ENCODE peak calls at places on chromosome 9, in nine cellular contexts. N, V, M, Q, O, U, I, R and L are unnamed samples.
A peak's percentile ranks its signal among the peaks of the same experiment; 100 is the strongest.

GRCh38 chr9:129405089-129405830 is 215.6 kb downstream of the C9orf50 start:
- DNase-seq in V (no peak), R (no peak), Q (no peak), U (no peak), N (no peak), I (no peak), M (no peak), O (peak; percentile 15), L (peak; percentile 35)

GRCh38 chr9:110048976-110049698 is 158.8 kb downstream of the C9orf152 start:
- DNase-seq in M (no peak), I (peak; percentile 11), O (peak; percentile 38), U (no peak), Q (no peak), R (no peak), V (no peak), N (no peak), L (no peak)

GRCh38 chr9:107683566-107683965 is 194.0 kb upstream of the KLF4 start:
- DNase-seq in O (no peak), R (no peak), U (no peak), M (no peak), I (no peak), V (no peak), Q (no peak), N (no peak), L (no peak)

GRCh38 chr9:70315389-70315788 is 56.6 kb downstream of the SMC5 start:
- DNase-seq in N (no peak), V (no peak), M (no peak), R (no peak), O (no peak), Q (no peak), U (no peak), I (no peak), L (no peak)

GRCh38 chr9:78613006-78613405 is 316.1 kb downstream of the PSAT1 start:
- DNase-seq in R (no peak), U (no peak), V (no peak), N (no peak), M (no peak), O (no peak), Q (no peak), I (no peak), L (no peak)

GRCh38 chr9:93579711-93580516 is 3.5 kb downstream of the PHF2 start:
- DNase-seq in I (no peak), V (no peak), Q (no peak), R (no peak), O (peak; percentile 27), N (no peak), M (no peak), U (no peak), L (peak; percentile 14)

GRCh38 chr9:112496074-112496722 is 9.6 kb downstream of the KIAA1958 start:
- DNase-seq in O (no peak), R (no peak), V (no peak), U (no peak), Q (no peak), N (no peak), M (no peak), I (no peak), L (no peak)

GRCh38 chr9:5263568-5264218 is 32.5 kb downstream of the INSL4 start:
- DNase-seq in M (no peak), Q (no peak), V (no peak), I (no peak), O (no peak), N (no peak), U (no peak), R (no peak), L (no peak)

GRCh38 chr9:121316852-121317373 is 49.0 kb downstream of the GSN start:
- DNase-seq in I (no peak), O (no peak), Q (no peak), M (no peak), U (no peak), N (no peak), R (no peak), V (no peak), L (peak; percentile 5)

GRCh38 chr9:87892956-87893355 is 10.3 kb downstream of the SPATA31E1 start:
- DNase-seq in N (no peak), O (no peak), R (no peak), Q (no peak), V (no peak), M (no peak), U (no peak), I (no peak), L (no peak)

GRCh38 chr9:5013379-5013778 is 28.3 kb downstream of the JAK2 start:
- DNase-seq in N (no peak), Q (no peak), R (no peak), I (no peak), V (no peak), U (no peak), O (no peak), M (no peak), L (no peak)

GRCh38 chr9:136729144-136729543 is 13.6 kb downstream of the LCN10 start:
- DNase-seq in U (no peak), V (no peak), Q (no peak), R (no peak), N (no peak), M (no peak), O (peak; percentile 30), I (peak; percentile 38), L (no peak)

GRCh38 chr9:119938871-119939270 is 569.6 kb upstream of the BRINP1 start:
- DNase-seq in U (no peak), I (no peak), Q (no peak), V (no peak), R (no peak), O (no peak), N (no peak), M (no peak), L (no peak)

GRCh38 chr9:121298016-121298538 is 30.1 kb downstream of the GSN start:
- DNase-seq in M (no peak), N (no peak), O (no peak), V (no peak), I (no peak), R (no peak), Q (no peak), U (no peak), L (no peak)

GRCh38 chr9:83596899-83597504 is 25.9 kb upstream of the IDNK start:
- DNase-seq in R (no peak), I (peak; percentile 62), Q (no peak), N (no peak), U (no peak), M (no peak), V (peak; percentile 26), O (no peak), L (no peak)

GRCh38 chr9:89444212-89444611 is 53.7 kb downstream of the SEMA4D start:
- DNase-seq in Q (no peak), R (peak; percentile 53), I (no peak), N (no peak), M (no peak), U (no peak), V (no peak), O (no peak), L (no peak)

GRCh38 chr9:122036988-122037387 is 56.1 kb downstream of the TTLL11 start:
- DNase-seq in V (no peak), Q (no peak), R (no peak), U (no peak), I (no peak), O (no peak), M (no peak), N (no peak), L (no peak)

GRCh38 chr9:10026585-10026984 is 586.2 kb downstream of the PTPRD start:
- DNase-seq in R (no peak), N (no peak), M (no peak), V (no peak), O (no peak), Q (no peak), U (no peak), I (no peak), L (no peak)

GRCh38 chr9:72382405-72382804 is 17.4 kb upstream of the ZFAND5 start:
- DNase-seq in N (no peak), M (no peak), R (no peak), V (no peak), U (no peak), Q (no peak), I (no peak), O (no peak), L (no peak)

GRCh38 chr9:12996971-12997370 is 222.2 kb downstream of the LURAP1L start:
- DNase-seq in Q (peak; percentile 66), M (no peak), R (no peak), I (no peak), V (no peak), U (no peak), N (no peak), O (no peak), L (no peak)

GRCh38 chr9:91034976-91035824 is 233.6 kb downstream of the SYK start:
- DNase-seq in O (no peak), V (no peak), M (no peak), U (no peak), Q (no peak), N (no peak), R (no peak), I (no peak), L (no peak)

GRCh38 chr9:108163321-108164005 is 673.9 kb upstream of the KLF4 start:
- DNase-seq in Q (no peak), N (no peak), M (no peak), U (no peak), I (no peak), R (no peak), O (no peak), V (no peak), L (no peak)

GRCh38 chr9:69822091-69822750 is 1.6 kb downstream of the CFAP95 start:
- DNase-seq in R (no peak), V (peak; percentile 13), O (no peak), U (no peak), I (no peak), Q (no peak), M (no peak), N (no peak), L (no peak)

GRCh38 chr9:121620777-121621437 is 30.5 kb upstream of the DAB2IP start:
- DNase-seq in M (no peak), V (no peak), I (peak; percentile 62), O (no peak), Q (no peak), U (no peak), R (no peak), N (no peak), L (no peak)

GRCh38 chr9:36893911-36894310 is 140.2 kb downstream of the PAX5 start:
- DNase-seq in M (no peak), Q (no peak), V (no peak), U (no peak), R (no peak), N (no peak), I (no peak), O (no peak), L (no peak)

GRCh38 chr9:127392166-127392565 is 4.8 kb upstream of the SLC2A8 start:
- DNase-seq in U (no peak), O (no peak), V (no peak), I (no peak), M (no peak), Q (no peak), N (no peak), R (no peak), L (no peak)

GRCh38 chr9:96741771-96742170 is 36.1 kb downstream of the ZNF510 start:
- DNase-seq in U (no peak), M (no peak), N (no peak), V (no peak), Q (no peak), I (no peak), O (no peak), R (no peak), L (no peak)

GRCh38 chr9:2234371-2234893 is 219.3 kb downstream of the SMARCA2 start:
- DNase-seq in O (no peak), U (no peak), V (no peak), Q (peak; percentile 93), M (no peak), I (peak; percentile 55), N (no peak), R (no peak), L (no peak)

GRCh38 chr9:134987906-134988700 is 70.4 kb upstream of the FCN1 start:
- DNase-seq in N (no peak), R (no peak), O (no peak), U (no peak), M (no peak), I (no peak), Q (no peak), V (no peak), L (no peak)

GRCh38 chr9:68999393-69000105 is 14.4 kb downstream of the PRKACG start:
- DNase-seq in V (peak; percentile 80), Q (peak; percentile 25), N (peak; percentile 68), O (peak; percentile 60), M (peak; percentile 17), U (no peak), R (peak; percentile 18), I (peak; percentile 58), L (no peak)

GRCh38 chr9:130414910-130415746 is 29.6 kb upstream of the ASS1 start:
- DNase-seq in O (no peak), M (no peak), I (no peak), V (no peak), Q (no peak), U (no peak), R (no peak), N (no peak), L (no peak)